ENCODE peak calls at places on chromosome 15, in four cellular contexts. One of them, this sample, is unnamed. For H3K9me3, the result is how much of the 10 kb centered on the place peaks cover.

GRCh38 chr15:34038404-34039179 is 412 bp downstream of the AVEN start:
- DNase-seq in cardiac muscle cell: peak
- DNase-seq in heart right ventricle: peak
- DNase-seq in K562: peak
- DNase-seq in this sample: peak

GRCh38 chr15:58221591-58222241 is 83.5 kb downstream of the AQP9 start:
- DNase-seq in cardiac muscle cell: peak
- DNase-seq in K562: peak
- DNase-seq in heart right ventricle: no peak
- DNase-seq in this sample: no peak

GRCh38 chr15:34436126-34436955 is 1.3 kb downstream of the GOLGA8A start:
- DNase-seq in heart right ventricle: no peak
- DNase-seq in K562: peak
- DNase-seq in cardiac muscle cell: peak
- DNase-seq in this sample: peak

GRCh38 chr15:73660455-73660854 is 23.7 kb upstream of the CD276 start:
- DNase-seq in cardiac muscle cell: no peak
- DNase-seq in heart right ventricle: no peak
- DNase-seq in K562: no peak
- DNase-seq in this sample: no peak

GRCh38 chr15:73930371-73930770 is 4.1 kb downstream of the LOXL1 start:
- DNase-seq in heart right ventricle: peak
- DNase-seq in cardiac muscle cell: no peak
- DNase-seq in K562: no peak
- DNase-seq in this sample: no peak

GRCh38 chr15:61830536-61831330 is 229.5 kb downstream of the VPS13C start:
- DNase-seq in K562: no peak
- DNase-seq in cardiac muscle cell: no peak
- DNase-seq in heart right ventricle: no peak
- DNase-seq in this sample: no peak

GRCh38 chr15:85411992-85412538 is 31.7 kb downstream of the AKAP13 start:
- DNase-seq in heart right ventricle: no peak
- DNase-seq in cardiac muscle cell: no peak
- DNase-seq in K562: no peak
- DNase-seq in this sample: no peak

GRCh38 chr15:55343168-55343567 is 24.1 kb downstream of the PIGB start:
- DNase-seq in K562: no peak
- DNase-seq in cardiac muscle cell: no peak
- DNase-seq in heart right ventricle: no peak
- DNase-seq in this sample: no peak

GRCh38 chr15:60379466-60380274 is 18.1 kb downstream of the ANXA2 start:
- DNase-seq in heart right ventricle: no peak
- DNase-seq in K562: no peak
- DNase-seq in cardiac muscle cell: peak
- DNase-seq in this sample: no peak

GRCh38 chr15:40927497-40928346 is 1.4 kb upstream of the DLL4 start:
- DNase-seq in K562: peak
- DNase-seq in heart right ventricle: no peak
- DNase-seq in cardiac muscle cell: no peak
- DNase-seq in this sample: no peak

GRCh38 chr15:77031376-77032050 is 36.6 kb downstream of the PSTPIP1 start:
- DNase-seq in cardiac muscle cell: no peak
- DNase-seq in heart right ventricle: no peak
- DNase-seq in K562: no peak
- DNase-seq in this sample: no peak

GRCh38 chr15:72472907-72473669 is 1.0 kb upstream of the ARIH1 start:
- DNase-seq in heart right ventricle: no peak
- DNase-seq in cardiac muscle cell: no peak
- DNase-seq in K562: no peak
- DNase-seq in this sample: no peak

GRCh38 chr15:51533672-51534398 is 88.7 kb downstream of the DMXL2 start:
- DNase-seq in K562: no peak
- DNase-seq in cardiac muscle cell: no peak
- DNase-seq in heart right ventricle: no peak
- DNase-seq in this sample: no peak

GRCh38 chr15:61364871-61365270 is 135.8 kb upstream of the RORA start:
- DNase-seq in K562: no peak
- DNase-seq in heart right ventricle: no peak
- DNase-seq in cardiac muscle cell: peak
- DNase-seq in this sample: no peak

GRCh38 chr15:66735909-66736305 is 33.9 kb downstream of the SMAD6 start:
- DNase-seq in K562: no peak
- DNase-seq in heart right ventricle: no peak
- DNase-seq in cardiac muscle cell: no peak
- DNase-seq in this sample: peak

GRCh38 chr15:92634641-92635272 is 20.8 kb downstream of the FAM174B start:
- DNase-seq in heart right ventricle: no peak
- DNase-seq in K562: no peak
- DNase-seq in cardiac muscle cell: no peak
- DNase-seq in this sample: no peak

GRCh38 chr15:99729920-99730319 is 3.3 kb downstream of the LYSMD4 start:
- DNase-seq in cardiac muscle cell: peak
- DNase-seq in heart right ventricle: no peak
- DNase-seq in K562: no peak
- DNase-seq in this sample: peak

GRCh38 chr15:43775411-43775965 is 1.3 kb downstream of the ELL3 start:
- DNase-seq in K562: no peak
- DNase-seq in cardiac muscle cell: peak
- DNase-seq in heart right ventricle: no peak
- DNase-seq in this sample: peak

GRCh38 chr15:84079885-84080777 is 155.4 kb upstream of the GOLGA6L4 start:
- DNase-seq in K562: peak
- DNase-seq in heart right ventricle: peak
- DNase-seq in cardiac muscle cell: peak
- DNase-seq in this sample: peak

GRCh38 chr15:39471791-39472190 is 109.1 kb upstream of the THBS1 start:
- DNase-seq in cardiac muscle cell: no peak
- DNase-seq in heart right ventricle: no peak
- DNase-seq in K562: no peak
- DNase-seq in this sample: no peak

GRCh38 chr15:100710744-100711478 is 108.5 kb downstream of the ASB7 start:
- DNase-seq in heart right ventricle: no peak
- DNase-seq in K562: no peak
- DNase-seq in cardiac muscle cell: no peak
- DNase-seq in this sample: no peak

GRCh38 chr15:51697150-51697549 is 15.8 kb downstream of the SCG3 start:
- DNase-seq in cardiac muscle cell: no peak
- DNase-seq in heart right ventricle: no peak
- DNase-seq in K562: no peak
- DNase-seq in this sample: no peak

GRCh38 chr15:86876387-86876786 is 796.7 kb downstream of the AGBL1 start:
- DNase-seq in cardiac muscle cell: no peak
- DNase-seq in K562: no peak
- DNase-seq in heart right ventricle: no peak
- DNase-seq in this sample: no peak

GRCh38 chr15:86877171-86877631 is 797.5 kb downstream of the AGBL1 start:
- DNase-seq in K562: no peak
- DNase-seq in cardiac muscle cell: peak
- DNase-seq in heart right ventricle: no peak
- DNase-seq in this sample: no peak

GRCh38 chr15:86870846-86871245 is 791.2 kb downstream of the AGBL1 start:
- DNase-seq in K562: no peak
- DNase-seq in cardiac muscle cell: no peak
- DNase-seq in heart right ventricle: no peak
- DNase-seq in this sample: no peak

GRCh38 chr15:86872782-86873181 is 793.1 kb downstream of the AGBL1 start:
- DNase-seq in K562: no peak
- DNase-seq in cardiac muscle cell: no peak
- DNase-seq in heart right ventricle: no peak
- DNase-seq in this sample: no peak
- TF ChIP-seq CTCF in K562: no peak
- TF ChIP-seq CTCF in cardiac muscle cell: no peak
- TF ChIP-seq CTCF in heart right ventricle: no peak
- TF ChIP-seq CTCF in this sample: no peak

GRCh38 chr15:27127834-27128570 is 157.0 kb downstream of the GABRG3 start:
- DNase-seq in cardiac muscle cell: no peak
- DNase-seq in K562: peak
- DNase-seq in heart right ventricle: no peak
- DNase-seq in this sample: no peak

GRCh38 chr15:27121672-27122071 is 150.7 kb downstream of the GABRG3 start:
- DNase-seq in heart right ventricle: no peak
- DNase-seq in K562: no peak
- DNase-seq in cardiac muscle cell: no peak
- DNase-seq in this sample: no peak

GRCh38 chr15:27123808-27124207 is 152.8 kb downstream of the GABRG3 start:
- DNase-seq in heart right ventricle: no peak
- DNase-seq in K562: peak
- DNase-seq in cardiac muscle cell: no peak
- DNase-seq in this sample: no peak

GRCh38 chr15:27126449-27126848 is 155.5 kb downstream of the GABRG3 start:
- DNase-seq in cardiac muscle cell: no peak
- DNase-seq in K562: no peak
- DNase-seq in heart right ventricle: no peak
- DNase-seq in this sample: no peak

GRCh38 chr15:27124287-27124830 is 153.4 kb downstream of the GABRG3 start:
- DNase-seq in cardiac muscle cell: no peak
- DNase-seq in K562: peak
- DNase-seq in heart right ventricle: no peak
- DNase-seq in this sample: no peak
- H3K9me3 ChIP-seq in cardiac muscle cell: under half
- H3K9me3 ChIP-seq in K562: under half
- H3K9me3 ChIP-seq in heart right ventricle: under half
- H3K9me3 ChIP-seq in this sample: under half

GRCh38 chr15:42068601-42069000 is 25.8 kb downstream of the PLA2G4D start:
- DNase-seq in cardiac muscle cell: no peak
- DNase-seq in heart right ventricle: no peak
- DNase-seq in K562: no peak
- DNase-seq in this sample: no peak

GRCh38 chr15:42070966-42071350 is 23.4 kb downstream of the PLA2G4D start:
- DNase-seq in cardiac muscle cell: no peak
- DNase-seq in K562: no peak
- DNase-seq in heart right ventricle: no peak
- DNase-seq in this sample: no peak

GRCh38 chr15:42070276-42070965 is 23.9 kb downstream of the PLA2G4D start:
- DNase-seq in cardiac muscle cell: no peak
- DNase-seq in K562: no peak
- DNase-seq in heart right ventricle: no peak
- DNase-seq in this sample: no peak

GRCh38 chr15:42069496-42070275 is 24.7 kb downstream of the PLA2G4D start:
- DNase-seq in cardiac muscle cell: no peak
- DNase-seq in K562: no peak
- DNase-seq in heart right ventricle: no peak
- DNase-seq in this sample: no peak

GRCh38 chr15:42069025-42069424 is 25.3 kb downstream of the PLA2G4D start:
- DNase-seq in heart right ventricle: no peak
- DNase-seq in cardiac muscle cell: no peak
- DNase-seq in K562: no peak
- DNase-seq in this sample: no peak
- TF ChIP-seq CTCF in heart right ventricle: no peak
- TF ChIP-seq CTCF in cardiac muscle cell: no peak
- TF ChIP-seq CTCF in K562: no peak
- TF ChIP-seq CTCF in this sample: no peak

GRCh38 chr15:89743594-89743993 is 7.5 kb downstream of the MESP1 start:
- DNase-seq in heart right ventricle: no peak
- DNase-seq in K562: no peak
- DNase-seq in cardiac muscle cell: no peak
- DNase-seq in this sample: no peak
- H3K9me3 ChIP-seq in heart right ventricle: under half
- H3K9me3 ChIP-seq in K562: under half
- H3K9me3 ChIP-seq in cardiac muscle cell: under half
- H3K9me3 ChIP-seq in this sample: under half